ENCODE peak calls at places on chromosomes 2 and 18, in seven cellular contexts. F, I, S, M, W, U and K are unnamed samples.

GRCh38 chr2:47270421-47270820 is 115.3 kb upstream of the STPG4 start:
- DNase-seq in F (no peak), I (no peak), S (no peak), M (no peak), W (no peak), U (no peak), K (no peak)

GRCh38 chr18:79935925-79936324 is 15.5 kb downstream of the SLC66A2 start:
- DNase-seq in F (no peak), I (no peak), S (no peak), M (no peak), W (no peak), U (no peak), K (no peak)

GRCh38 chr18:13464432-13465125 is 246.0 kb downstream of the LDLRAD4 start:
- DNase-seq in F (no peak), I (no peak), S (no peak), M (no peak), W (no peak), U (no peak), K (no peak)

GRCh38 chr2:37561615-37562569 is 109.5 kb downstream of the CDC42EP3 start:
- DNase-seq in F (peak; percentile 88), I (peak; percentile 93), S (peak; percentile 13), M (peak; percentile 94), W (peak; percentile 93), U (no peak), K (no peak)

GRCh38 chr2:205130111-205130829 is 552.0 kb upstream of the NRP2 start:
- DNase-seq in F (no peak), I (no peak), S (no peak), M (no peak), W (no peak), U (no peak), K (no peak)

GRCh38 chr18:62784966-62785413 is 69.6 kb downstream of the PHLPP1 start:
- DNase-seq in F (peak; percentile 38), I (no peak), S (no peak), M (peak; percentile 84), W (no peak), U (no peak), K (no peak)

GRCh38 chr2:222877556-222878278 is 16.9 kb downstream of the ACSL3 start:
- DNase-seq in F (peak; percentile 39), I (no peak), S (no peak), M (no peak), W (peak; percentile 20), U (no peak), K (no peak)

GRCh38 chr2:58634653-58635347 is 393.7 kb upstream of the FANCL start:
- DNase-seq in F (no peak), I (peak; percentile 47), S (no peak), M (no peak), W (peak; percentile 69), U (no peak), K (peak; percentile 27)

GRCh38 chr2:158810761-158811470 is 15.8 kb downstream of the DAPL1 start:
- DNase-seq in F (no peak), I (no peak), S (no peak), M (no peak), W (no peak), U (no peak), K (no peak)

GRCh38 chr2:164420787-164421186 is 200.5 kb downstream of the GRB14 start:
- DNase-seq in F (no peak), I (no peak), S (no peak), M (no peak), W (no peak), U (no peak), K (no peak)

GRCh38 chr18:23095463-23095862 is 39.8 kb upstream of the CABLES1 start:
- DNase-seq in F (no peak), I (no peak), S (no peak), M (no peak), W (no peak), U (no peak), K (no peak)

GRCh38 chr18:12842459-12843380 is 41.3 kb downstream of the PTPN2 start:
- DNase-seq in F (no peak), I (no peak), S (no peak), M (no peak), W (no peak), U (no peak), K (no peak)

GRCh38 chr18:7830468-7830867 is 263.4 kb downstream of the PTPRM start:
- DNase-seq in F (no peak), I (peak; percentile 75), S (no peak), M (no peak), W (no peak), U (no peak), K (no peak)

GRCh38 chr18:58819051-58819450 is 45.6 kb upstream of the ZNF532 start:
- DNase-seq in F (no peak), I (no peak), S (no peak), M (no peak), W (no peak), U (no peak), K (no peak)

GRCh38 chr18:70998490-70998889 is 709.6 kb downstream of the SOCS6 start:
- DNase-seq in F (peak; percentile 6), I (no peak), S (no peak), M (no peak), W (no peak), U (peak; percentile 11), K (no peak)

GRCh38 chr2:97715951-97716694 is 2.7 kb downstream of the ZAP70 start:
- DNase-seq in F (no peak), I (no peak), S (no peak), M (no peak), W (no peak), U (no peak), K (no peak)

GRCh38 chr2:147636238-147636887 is 208.5 kb upstream of the ACVR2A start:
- DNase-seq in F (peak; percentile 92), I (no peak), S (no peak), M (peak; percentile 69), W (peak; percentile 63), U (no peak), K (no peak)

GRCh38 chr2:150100311-150100710 is 387.2 kb downstream of the RND3 start:
- DNase-seq in F (no peak), I (no peak), S (no peak), M (no peak), W (no peak), U (no peak), K (no peak)

GRCh38 chr18:36448384-36449290 is 151.1 kb downstream of the FHOD3 start:
- DNase-seq in F (no peak), I (no peak), S (no peak), M (no peak), W (no peak), U (peak; percentile 53), K (no peak)

DNA sequence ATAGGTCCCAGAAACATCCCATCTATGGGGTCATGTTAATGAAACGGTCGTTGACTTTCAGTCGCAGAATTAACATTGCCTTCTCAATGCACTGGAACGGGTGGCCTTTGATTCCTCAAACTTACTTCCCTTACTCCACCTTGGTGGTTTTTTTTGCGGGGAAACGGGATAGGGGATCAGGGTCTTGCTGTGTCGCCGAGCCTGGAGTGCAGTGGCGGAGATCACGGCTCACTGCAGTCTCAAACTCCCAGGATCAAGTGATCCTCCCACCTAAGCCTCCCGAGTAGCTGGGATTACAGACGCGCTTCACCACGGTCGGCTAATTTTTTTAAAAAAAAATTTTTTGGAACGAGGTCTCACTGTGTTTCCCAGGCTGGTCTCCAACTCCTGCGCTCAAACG is 754 bp downstream of the ATG16L1 start:
- DNase-seq in F (no peak), I (no peak), S (no peak), M (no peak), W (no peak), U (no peak), K (no peak)
- H2AFZ ChIP-seq in F (peak overlapping the region; percentile 91), I (no peak overlapping the region), S (peak overlapping the region; percentile 67), M (peak overlapping the region; percentile 68), W (peak overlapping the region; percentile 95), U (peak overlapping the region; percentile 86), K (peak overlapping the region; percentile 55)

GRCh38 chr2:240251848-240252190 is 111.4 kb upstream of the OTOS start:
- DNase-seq in F (no peak), I (no peak), S (no peak), M (no peak), W (no peak), U (no peak), K (no peak)
- H2AFZ ChIP-seq in F (no peak overlapping the region), I (no peak overlapping the region), S (no peak overlapping the region), M (peak overlapping the region; percentile 98), W (peak overlapping the region; percentile 83), U (peak overlapping the region; percentile 92), K (no peak overlapping the region)

GRCh38 chr18:64663086-64663485 is 514.2 kb upstream of the LINC00305 start:
- DNase-seq in F (no peak), I (no peak), S (no peak), M (no peak), W (no peak), U (no peak), K (no peak)
- H2AFZ ChIP-seq in F (no peak overlapping the region), I (no peak overlapping the region), S (no peak overlapping the region), M (no peak overlapping the region), W (no peak overlapping the region), U (no peak overlapping the region), K (no peak overlapping the region)

DNA sequence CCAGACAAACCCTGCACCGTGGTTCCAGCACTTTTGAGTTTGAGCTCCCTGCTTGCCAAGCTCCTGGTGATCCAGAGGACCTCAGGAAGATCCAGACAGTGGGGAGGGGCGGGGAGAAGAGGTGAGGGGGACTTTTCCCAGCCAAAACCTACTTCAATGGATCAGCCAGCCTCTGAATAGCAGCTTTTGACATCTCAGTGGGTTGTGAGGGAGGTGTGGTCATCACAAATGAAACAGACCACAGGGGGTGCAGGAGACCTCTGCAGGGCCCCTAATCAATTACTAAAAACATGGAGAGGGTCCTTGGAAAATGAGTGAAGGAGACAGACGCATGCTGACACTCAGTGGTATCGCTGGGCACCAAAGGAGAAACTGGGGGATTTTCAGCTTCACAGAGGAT is 372.7 kb downstream of the ZNF521 start:
- DNase-seq in F (no peak), I (no peak), S (no peak), M (no peak), W (no peak), U (no peak), K (no peak)
- H2AFZ ChIP-seq in F (no peak overlapping the region), I (no peak overlapping the region), S (no peak overlapping the region), M (no peak overlapping the region), W (no peak overlapping the region), U (peak overlapping the region; percentile 19), K (no peak overlapping the region)

DNA sequence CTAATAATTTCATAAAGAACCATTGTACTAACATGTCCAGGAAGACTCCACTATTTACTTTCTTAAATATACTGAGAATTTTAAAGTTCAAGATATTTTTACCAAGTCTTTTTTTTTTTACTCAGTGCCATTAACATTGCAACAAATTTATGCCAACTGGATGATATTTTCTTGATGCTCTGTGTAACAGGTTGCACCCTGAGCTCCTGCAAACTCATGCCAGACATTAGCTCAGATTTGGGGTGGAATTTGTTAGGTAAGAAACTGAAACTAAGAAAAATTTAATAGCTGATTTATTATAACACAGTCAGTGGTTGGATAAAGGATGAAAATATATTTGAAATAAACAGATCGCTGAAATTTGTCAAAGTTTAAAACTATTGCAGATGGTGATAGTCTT is 228.6 kb upstream of the SPHKAP start:
- DNase-seq in F (no peak), I (no peak), S (no peak), M (no peak), W (no peak), U (no peak), K (no peak)
- H2AFZ ChIP-seq in F (no peak overlapping the region), I (no peak overlapping the region), S (no peak overlapping the region), M (no peak overlapping the region), W (no peak overlapping the region), U (no peak overlapping the region), K (no peak overlapping the region)